ENCODE peak calls at places on chromosomes 16 and 17, in six cellular contexts. T, U, I, B, D and Z are unnamed samples.

GRCh38 chr16:86590501-86591144 is 12.3 kb downstream of the FOXL1 start:
- DNase-seq in D (peak; percentile 81), I (peak; percentile 93), B (no peak), T (no peak), U (no peak), Z (no peak)

GRCh38 chr17:78176548-78177025 is 8.2 kb downstream of the SYNGR2 start:
- DNase-seq in T (no peak), D (peak; percentile 60), U (peak; percentile 91), B (peak; percentile 84), I (no peak), Z (peak; percentile 74)

GRCh38 chr16:9039208-9039607 is 52.2 kb upstream of the HAPSTR1 start:
- DNase-seq in B (no peak), I (no peak), U (no peak), D (no peak), T (no peak), Z (no peak)

GRCh38 chr17:62093188-62094155 is 28.4 kb upstream of the MED13 start:
- DNase-seq in D (peak; percentile 90), T (peak; percentile 33), B (no peak), I (peak; percentile 97), U (no peak), Z (no peak)

GRCh38 chr17:48162946-48163506 is 55.5 kb downstream of the SNX11 start:
- DNase-seq in T (peak; percentile 27), U (no peak), I (no peak), B (peak; percentile 26), D (peak; percentile 30), Z (peak; percentile 40)

GRCh38 chr17:77391668-77392375 is 251.1 kb downstream of the SEC14L1 start:
- DNase-seq in I (peak; percentile 72), T (no peak), D (peak; percentile 98), U (peak; percentile 79), B (no peak), Z (no peak)

GRCh38 chr17:12712415-12712814 is 46.7 kb downstream of the MYOCD start:
- DNase-seq in T (no peak), B (no peak), I (no peak), D (no peak), U (no peak), Z (no peak)

GRCh38 chr17:64418506-64419339 is 28.1 kb upstream of the PECAM1 start:
- DNase-seq in B (no peak), I (peak; percentile 54), D (peak; percentile 63), U (no peak), T (no peak), Z (peak; percentile 66)

GRCh38 chr17:39212841-39213480 is 12.8 kb downstream of the STAC2 start:
- DNase-seq in T (no peak), U (peak; percentile 60), B (peak; percentile 81), I (no peak), D (no peak), Z (no peak)

GRCh38 chr17:2688351-2689342 is 22.9 kb downstream of the CLUH start:
- DNase-seq in D (peak; percentile 17), I (no peak), T (peak; percentile 9), B (no peak), U (peak; percentile 47), Z (peak; percentile 41)

GRCh38 chr17:9115446-9116265 is 94.3 kb downstream of the NTN1 start:
- DNase-seq in T (no peak), B (peak; percentile 27), U (peak; percentile 92), I (peak; percentile 9), D (peak; percentile 81), Z (peak; percentile 77)

GRCh38 chr16:88393034-88393433 is 10.3 kb downstream of the ZNF469 start:
- DNase-seq in T (no peak), U (no peak), D (no peak), I (no peak), B (peak; percentile 71), Z (no peak)

GRCh38 chr16:69371564-69371963 is 14.2 kb downstream of the TERF2 start:
- DNase-seq in I (no peak), U (no peak), T (no peak), B (no peak), D (no peak), Z (no peak)

GRCh38 chr16:83717308-83717707 is 90.5 kb upstream of the HSBP1 start:
- DNase-seq in U (peak; percentile 63), I (no peak), T (no peak), D (no peak), B (no peak), Z (no peak)

GRCh38 chr17:74778960-74779359 is 2.8 kb upstream of the NAT9 start:
- DNase-seq in T (no peak), D (no peak), B (no peak), U (no peak), I (no peak), Z (no peak)

GRCh38 chr17:71801301-71801700 is 319.5 kb upstream of the SOX9 start:
- DNase-seq in D (peak; percentile 7), B (no peak), U (no peak), T (no peak), I (no peak), Z (no peak)

GRCh38 chr16:56637814-56638750 is at the start of gene MT1A:
- DNase-seq in I (no peak), D (peak; percentile 36), B (peak; percentile 87), U (peak; percentile 78), T (no peak), Z (peak; percentile 64)

GRCh38 chr17:10631048-10631700 is 25.9 kb downstream of the MYH3 start:
- DNase-seq in B (no peak), I (no peak), D (peak; percentile 47), U (peak; percentile 71), T (no peak), Z (peak; percentile 41)

GRCh38 chr16:54194008-54194731 is 92.4 kb downstream of the IRX3 start:
- DNase-seq in T (no peak), I (no peak), D (peak; percentile 46), U (peak; percentile 49), B (peak; percentile 58), Z (no peak)

GRCh38 chr16:89549007-89549700 is 11.3 kb upstream of the RPL13 start:
- DNase-seq in I (no peak), T (no peak), U (no peak), B (no peak), D (no peak), Z (no peak)

GRCh38 chr16:75053791-75054555 is 55.1 kb downstream of the ZNRF1 start:
- DNase-seq in I (no peak), D (peak; percentile 22), T (no peak), B (peak; percentile 65), U (no peak), Z (peak; percentile 28)

GRCh38 chr16:84308120-84308519 is 13.4 kb downstream of the WFDC1 start:
- DNase-seq in U (peak; percentile 78), B (peak; percentile 32), D (peak; percentile 59), I (no peak), T (peak; percentile 32), Z (no peak)

GRCh38 chr16:55703003-55704001 is 47.5 kb downstream of the SLC6A2 start:
- DNase-seq in D (peak; percentile 38), I (peak; percentile 20), U (no peak), B (no peak), T (peak; percentile 19), Z (peak; percentile 53)

GRCh38 chr16:86513471-86514277 is 3.3 kb downstream of the FOXF1 start:
- DNase-seq in D (no peak), I (no peak), B (no peak), U (no peak), T (no peak), Z (peak; percentile 65)

GRCh38 chr17:65057520-65058075 is 1.1 kb upstream of the GNA13 start:
- DNase-seq in D (peak; percentile 30), I (peak; percentile 97), U (no peak), T (no peak), B (peak; percentile 25), Z (no peak)

GRCh38 chr17:39889200-39889599 is 21.2 kb downstream of the ZPBP2 start:
- DNase-seq in T (no peak), B (no peak), I (no peak), U (no peak), D (no peak), Z (no peak)

GRCh38 chr16:58620396-58620795 is 9.2 kb downstream of the CNOT1 start:
- DNase-seq in U (no peak), B (no peak), D (no peak), T (no peak), I (no peak), Z (no peak)

GRCh38 chr16:11145173-11145820 is 110.7 kb downstream of the SOCS1 start:
- DNase-seq in U (no peak), I (no peak), D (no peak), T (no peak), B (no peak), Z (no peak)

GRCh38 chr17:43720311-43721060 is 38.1 kb downstream of the SOST start:
- DNase-seq in D (peak; percentile 77), T (peak; percentile 80), B (peak; percentile 78), U (peak; percentile 81), I (no peak), Z (peak; percentile 91)

GRCh38 chr16:31842864-31843263 is 30.7 kb upstream of the ZNF267 start:
- DNase-seq in I (no peak), B (no peak), D (no peak), U (no peak), T (no peak), Z (no peak)

GRCh38 chr17:31015639-31016038 is 44.8 kb downstream of the RNF135 start:
- DNase-seq in B (no peak), I (no peak), D (no peak), T (no peak), U (no peak), Z (no peak)

GRCh38 chr17:48477235-48477634 is 47.2 kb upstream of the SKAP1 start:
- DNase-seq in D (no peak), U (no peak), T (no peak), I (no peak), B (no peak), Z (no peak)

GRCh38 chr16:75093598-75094540 is 22.7 kb downstream of the LDHD start:
- DNase-seq in U (no peak), T (no peak), B (no peak), D (no peak), I (no peak), Z (no peak)

GRCh38 chr17:76200354-76200753 is 39.9 kb downstream of the RNF157 start:
- DNase-seq in U (no peak), I (no peak), T (no peak), D (no peak), B (no peak), Z (no peak)

GRCh38 chr17:66348605-66349165 is 46.3 kb downstream of the PRKCA start:
- DNase-seq in U (no peak), I (peak; percentile 73), B (peak; percentile 39), D (peak; percentile 87), T (no peak), Z (no peak)

GRCh38 chr17:49353607-49354006 is 8.4 kb downstream of the ZNF652 start:
- DNase-seq in I (no peak), B (no peak), T (no peak), D (no peak), U (no peak), Z (no peak)